ENCODE peak calls at places on chromosome 22, in four cellular contexts. O, R, W and S are unnamed samples.

GRCh38 chr22:37742374-37743092 is 45.7 kb downstream of the TRIOBP start:
- DNase-seq in W (no peak), O (no peak), R (no peak), S (no peak)

GRCh38 chr22:40621309-40622151 is 15.0 kb downstream of the MRTFA start:
- DNase-seq in W (no peak), R (no peak), O (no peak), S (no peak)

GRCh38 chr22:39151329-39151975 is 1.0 kb downstream of the CBX7 start:
- DNase-seq in R (no peak), O (peak), W (no peak), S (no peak)

GRCh38 chr22:20803696-20804324 is 29.9 kb downstream of the SERPIND1 start:
- DNase-seq in R (no peak), O (no peak), W (no peak), S (no peak)

GRCh38 chr22:49769691-49770315 is 57.9 kb downstream of the BRD1 start:
- DNase-seq in R (no peak), O (peak), W (no peak), S (no peak)

GRCh38 chr22:39612811-39613548 is 42.4 kb downstream of the CACNA1I start:
- DNase-seq in O (no peak), R (no peak), W (no peak), S (no peak)

GRCh38 chr22:26416670-26417270 is 12.3 kb upstream of the ASPHD2 start:
- DNase-seq in W (no peak), O (no peak), R (no peak), S (no peak)

GRCh38 chr22:50621948-50622722 is 5.8 kb downstream of the ARSA start:
- DNase-seq in O (peak), R (no peak), W (no peak), S (no peak)

GRCh38 chr22:31124290-31124689 is 1.5 kb downstream of the INPP5J start:
- DNase-seq in R (no peak), W (no peak), O (no peak), S (no peak)

GRCh38 chr22:29830585-29830984 is 7.5 kb downstream of the ASCC2 start:
- DNase-seq in W (no peak), R (no peak), O (no peak), S (no peak)